ENCODE peak calls at places on chromosomes 2 and 18, in five cellular contexts. V is HepG2, F is HEK293T, S is GM12878, N is H1. J is an unnamed sample.

GRCh38 chr2:161008311-161008710 is 151.9 kb upstream of the TANK start:
- DNase-seq in S (no peak), N (no peak), V (no peak), F (no peak), J (no peak)

GRCh38 chr2:25301453-25302352 is 40.0 kb downstream of the DNMT3A start:
- DNase-seq in N (no peak), S (peak), V (no peak), F (no peak), J (no peak)

GRCh38 chr2:47155091-47155876 is at the start of gene STPG4:
- DNase-seq in N (no peak), V (no peak), F (no peak), S (no peak), J (no peak)

GRCh38 chr18:74806700-74807416 is 209.2 kb downstream of the ZNF407 start:
- DNase-seq in V (peak), N (no peak), S (peak), F (no peak), J (no peak)

GRCh38 chr2:197266477-197266876 is 44.1 kb downstream of the ANKRD44 start:
- DNase-seq in N (no peak), F (no peak), V (no peak), S (no peak), J (no peak)

GRCh38 chr2:157312866-157313486 is 12.6 kb downstream of the ERMN start:
- DNase-seq in N (no peak), S (no peak), V (no peak), F (no peak), J (no peak)

GRCh38 chr2:141957827-141958440 is 172.9 kb downstream of the LRP1B start:
- DNase-seq in V (no peak), N (no peak), F (no peak), S (no peak), J (no peak)

GRCh38 chr2:168928113-168928823 is 27.2 kb downstream of the G6PC2 start:
- DNase-seq in F (no peak), N (no peak), S (no peak), V (no peak), J (no peak)

GRCh38 chr2:56102866-56103265 is 80.9 kb upstream of the CCDC85A start:
- DNase-seq in V (no peak), N (no peak), S (no peak), F (no peak), J (no peak)

GRCh38 chr2:181164699-181165098 is 184.3 kb downstream of the UBE2E3 start:
- DNase-seq in F (no peak), V (no peak), S (no peak), N (no peak), J (no peak)

DNA sequence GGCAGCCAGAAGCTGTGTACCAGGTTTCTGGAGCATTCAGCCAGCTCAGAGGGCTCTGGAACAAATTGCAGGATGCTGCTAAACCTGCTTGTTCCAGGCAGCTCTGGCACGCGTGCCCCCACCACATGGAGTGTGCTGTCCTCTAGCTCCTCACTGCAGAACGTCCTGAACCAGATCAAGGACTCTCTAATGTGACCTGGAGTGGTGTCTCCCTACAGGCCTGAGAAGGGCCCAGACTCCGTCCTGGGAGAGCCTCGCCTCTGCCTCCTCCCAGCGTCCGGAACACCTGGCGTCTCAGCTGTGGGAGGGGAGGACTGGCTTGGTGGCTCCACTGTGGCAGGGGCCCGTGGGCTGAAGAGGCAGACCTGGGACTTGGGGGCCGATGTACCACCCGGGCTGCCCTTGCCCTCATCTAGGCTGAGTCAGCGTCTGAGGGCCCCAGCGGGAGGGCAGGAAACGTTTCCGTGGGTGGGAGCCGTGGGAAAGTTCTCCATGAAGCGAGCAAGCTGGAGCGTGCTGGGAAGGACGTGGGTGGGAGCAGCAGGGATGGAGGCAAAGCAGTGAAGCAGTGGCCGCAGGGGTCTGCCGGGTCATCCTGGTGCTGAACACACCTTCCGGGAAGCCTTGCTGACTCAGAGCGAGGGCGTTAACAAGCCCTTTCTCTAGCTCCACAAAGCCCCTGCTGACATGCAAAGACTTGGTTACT is 115.5 kb upstream of the GPC1 start:
- DNase-seq in S (no peak), F (no peak), N (no peak), V (no peak), J (peak)
- TF ChIP-seq SUZ12 in S (no peak), F (no peak), N (no peak), V (no peak), J (no peak)

DNA sequence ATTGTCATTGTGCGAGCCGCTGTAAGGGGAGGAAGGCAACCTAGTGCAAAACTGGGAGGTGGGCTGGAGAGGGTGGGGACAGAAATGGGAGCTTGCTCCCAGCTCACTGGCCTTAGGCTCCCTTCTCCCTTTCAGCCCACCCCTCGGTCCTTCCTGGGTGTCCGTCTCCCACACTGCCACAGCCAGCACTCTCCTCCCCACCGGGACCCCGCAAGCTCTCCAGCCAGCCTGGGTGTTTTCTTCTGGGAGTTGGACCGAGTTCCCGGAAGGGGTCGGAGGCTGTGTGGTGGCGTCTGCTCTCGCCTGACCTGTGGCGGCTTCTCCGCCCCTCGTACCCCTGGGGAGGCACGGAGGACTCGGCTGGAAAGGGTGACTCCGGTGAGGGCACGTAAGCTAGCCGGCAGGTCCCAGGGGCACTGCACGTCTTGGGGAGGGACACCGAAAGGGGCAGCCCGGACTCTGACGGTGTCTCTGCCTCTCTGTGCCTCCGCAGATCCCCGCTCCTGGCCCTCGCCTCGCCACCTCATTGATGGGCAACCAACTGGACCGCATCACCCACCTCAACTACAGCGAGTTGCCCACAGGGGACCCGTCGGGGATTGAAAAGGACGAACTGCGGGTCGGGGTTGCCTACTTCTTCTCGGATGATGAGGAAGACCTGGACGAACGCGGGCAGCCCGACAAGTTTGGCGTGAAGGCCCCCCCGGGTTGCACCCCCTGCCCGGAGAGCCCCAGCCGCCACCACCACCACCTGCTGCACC is 1.1 kb downstream of the LRATD1 start:
- DNase-seq in F (no peak), S (no peak), V (no peak), N (peak), J (no peak)
- TF ChIP-seq SUZ12 in F (no peak), S (no peak), V (no peak), N (peak), J (no peak)

GRCh38 chr2:8021942-8022341 is 659.9 kb upstream of the ID2 start:
- DNase-seq in N (no peak), S (no peak), V (no peak), F (no peak), J (no peak)
- TF ChIP-seq SUZ12 in N (no peak), S (no peak), V (no peak), F (no peak), J (no peak)

GRCh38 chr2:137168564-137168963 is 403.2 kb downstream of the THSD7B start:
- DNase-seq in S (no peak), N (no peak), V (no peak), F (no peak), J (no peak)

GRCh38 chr2:137167651-137168050 is 402.3 kb downstream of the THSD7B start:
- DNase-seq in S (no peak), V (no peak), N (no peak), F (no peak), J (no peak)

GRCh38 chr2:137178955-137179377 is 413.6 kb downstream of the THSD7B start:
- DNase-seq in V (no peak), N (no peak), S (peak), F (no peak), J (no peak)

GRCh38 chr2:137172162-137172561 is 406.8 kb downstream of the THSD7B start:
- DNase-seq in N (no peak), V (peak), S (no peak), F (no peak), J (no peak)

GRCh38 chr2:137173514-137173913 is 408.2 kb downstream of the THSD7B start:
- DNase-seq in N (no peak), S (peak), F (peak), V (peak), J (no peak)
- TF ChIP-seq SUZ12 in N (no peak), S (no peak), F (no peak), V (no peak), J (no peak)

GRCh38 chr2:152587187-152587947 is 129.9 kb downstream of the PRPF40A start:
- DNase-seq in F (no peak), V (no peak), S (no peak), N (no peak), J (no peak)
- TF ChIP-seq SUZ12 in F (no peak), V (no peak), S (no peak), N (no peak), J (no peak)

DNA sequence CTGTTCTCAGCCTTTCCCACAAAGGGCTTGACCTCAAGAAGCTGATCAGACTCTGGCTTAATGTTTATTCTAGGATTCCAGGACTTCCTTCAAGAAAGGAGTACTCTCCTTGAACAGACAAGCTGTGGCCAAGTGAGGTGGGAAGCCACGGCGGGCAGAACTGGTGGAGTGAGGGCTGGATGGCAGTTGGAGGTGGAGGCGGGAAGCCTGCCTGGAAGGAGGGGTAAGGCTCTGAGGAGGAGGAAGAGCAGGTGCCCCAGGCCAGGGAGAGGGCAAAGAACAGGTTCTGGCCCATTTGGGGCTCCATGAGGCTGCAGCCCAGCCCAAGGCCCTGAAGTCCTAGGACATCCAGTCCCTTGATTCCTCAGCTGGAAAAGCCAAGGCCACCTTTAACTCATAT is 143.9 kb downstream of the CYP26B1 start:
- DNase-seq in S (no peak), F (peak), N (no peak), V (no peak), J (no peak)
- TF ChIP-seq SUZ12 in S (no peak), F (no peak), N (no peak), V (no peak), J (no peak)